ENCODE peak calls at places on chromosomes 6 and 20, in six cellular contexts. One of them, this sample, is unnamed.

GRCh38 chr20:24956001-24956761 is 7.1 kb downstream of the CST7 start:
- DNase-seq in HCT116: no peak
- DNase-seq in lower lobe of right lung: peak
- DNase-seq in endothelial cell: no peak
- DNase-seq in dorsolateral prefrontal cortex: no peak
- DNase-seq in progenitor cell of endocrine pancreas: no peak
- DNase-seq in this sample: no peak

GRCh38 chr6:132362318-132363185 is 38.7 kb downstream of the MOXD1 start:
- DNase-seq in HCT116: no peak
- DNase-seq in lower lobe of right lung: no peak
- DNase-seq in endothelial cell: no peak
- DNase-seq in dorsolateral prefrontal cortex: no peak
- DNase-seq in progenitor cell of endocrine pancreas: no peak
- DNase-seq in this sample: no peak

GRCh38 chr6:39225543-39225942 is 3.7 kb downstream of the KCNK5 start:
- DNase-seq in HCT116: no peak
- DNase-seq in lower lobe of right lung: no peak
- DNase-seq in endothelial cell: no peak
- DNase-seq in dorsolateral prefrontal cortex: no peak
- DNase-seq in progenitor cell of endocrine pancreas: no peak
- DNase-seq in this sample: no peak

GRCh38 chr6:11778648-11779307 is at the start of gene ADTRP:
- DNase-seq in HCT116: no peak
- DNase-seq in lower lobe of right lung: peak
- DNase-seq in endothelial cell: no peak
- DNase-seq in dorsolateral prefrontal cortex: no peak
- DNase-seq in progenitor cell of endocrine pancreas: no peak
- DNase-seq in this sample: no peak

GRCh38 chr6:80249897-80250296 is 143.4 kb downstream of the BCKDHB start:
- DNase-seq in HCT116: no peak
- DNase-seq in lower lobe of right lung: no peak
- DNase-seq in endothelial cell: no peak
- DNase-seq in dorsolateral prefrontal cortex: no peak
- DNase-seq in progenitor cell of endocrine pancreas: no peak
- DNase-seq in this sample: no peak

GRCh38 chr20:47982574-47983360 is 197.5 kb upstream of the SULF2 start:
- DNase-seq in HCT116: no peak
- DNase-seq in lower lobe of right lung: no peak
- DNase-seq in endothelial cell: no peak
- DNase-seq in dorsolateral prefrontal cortex: no peak
- DNase-seq in progenitor cell of endocrine pancreas: no peak
- DNase-seq in this sample: no peak

GRCh38 chr6:13676551-13677156 is 35.0 kb downstream of the RANBP9 start:
- DNase-seq in HCT116: no peak
- DNase-seq in lower lobe of right lung: no peak
- DNase-seq in endothelial cell: no peak
- DNase-seq in dorsolateral prefrontal cortex: no peak
- DNase-seq in progenitor cell of endocrine pancreas: no peak
- DNase-seq in this sample: no peak

GRCh38 chr6:50850223-50850751 is 31.6 kb downstream of the TFAP2B start:
- DNase-seq in HCT116: no peak
- DNase-seq in lower lobe of right lung: no peak
- DNase-seq in endothelial cell: peak
- DNase-seq in dorsolateral prefrontal cortex: no peak
- DNase-seq in progenitor cell of endocrine pancreas: no peak
- DNase-seq in this sample: no peak

GRCh38 chr6:31529329-31530150 is 778 bp downstream of the MCCD1 start:
- DNase-seq in HCT116: no peak
- DNase-seq in lower lobe of right lung: no peak
- DNase-seq in endothelial cell: no peak
- DNase-seq in dorsolateral prefrontal cortex: no peak
- DNase-seq in progenitor cell of endocrine pancreas: no peak
- DNase-seq in this sample: no peak

GRCh38 chr6:46926481-46926880 is 4.7 kb upstream of the ADGRF5 start:
- DNase-seq in HCT116: no peak
- DNase-seq in lower lobe of right lung: no peak
- DNase-seq in endothelial cell: no peak
- DNase-seq in dorsolateral prefrontal cortex: no peak
- DNase-seq in progenitor cell of endocrine pancreas: no peak
- DNase-seq in this sample: no peak

GRCh38 chr6:14068133-14068532 is 49.4 kb upstream of the CD83 start:
- DNase-seq in HCT116: no peak
- DNase-seq in lower lobe of right lung: no peak
- DNase-seq in endothelial cell: no peak
- DNase-seq in dorsolateral prefrontal cortex: no peak
- DNase-seq in progenitor cell of endocrine pancreas: no peak
- DNase-seq in this sample: no peak

GRCh38 chr6:107153061-107153460 is 37.7 kb upstream of the BEND3 start:
- DNase-seq in HCT116: no peak
- DNase-seq in lower lobe of right lung: no peak
- DNase-seq in endothelial cell: no peak
- DNase-seq in dorsolateral prefrontal cortex: no peak
- DNase-seq in progenitor cell of endocrine pancreas: no peak
- DNase-seq in this sample: no peak

GRCh38 chr6:154996841-154997311 is 1.8 kb downstream of the TIAM2 start:
- DNase-seq in HCT116: no peak
- DNase-seq in lower lobe of right lung: no peak
- DNase-seq in endothelial cell: no peak
- DNase-seq in dorsolateral prefrontal cortex: no peak
- DNase-seq in progenitor cell of endocrine pancreas: no peak
- DNase-seq in this sample: no peak

GRCh38 chr20:25011261-25011660 is 18.7 kb upstream of the APMAP start:
- DNase-seq in HCT116: no peak
- DNase-seq in lower lobe of right lung: no peak
- DNase-seq in endothelial cell: no peak
- DNase-seq in dorsolateral prefrontal cortex: peak
- DNase-seq in progenitor cell of endocrine pancreas: no peak
- DNase-seq in this sample: no peak

GRCh38 chr20:18190466-18191233 is 53.0 kb downstream of the KAT14 start:
- DNase-seq in HCT116: no peak
- DNase-seq in lower lobe of right lung: no peak
- DNase-seq in endothelial cell: no peak
- DNase-seq in dorsolateral prefrontal cortex: no peak
- DNase-seq in progenitor cell of endocrine pancreas: no peak
- DNase-seq in this sample: no peak

GRCh38 chr20:39829255-39829654 is 859.8 kb downstream of the MAFB start:
- DNase-seq in HCT116: no peak
- DNase-seq in lower lobe of right lung: no peak
- DNase-seq in endothelial cell: peak
- DNase-seq in dorsolateral prefrontal cortex: no peak
- DNase-seq in progenitor cell of endocrine pancreas: no peak
- DNase-seq in this sample: no peak

GRCh38 chr6:5728726-5729434 is 277.8 kb downstream of the NRN1 start:
- DNase-seq in HCT116: no peak
- DNase-seq in lower lobe of right lung: no peak
- DNase-seq in endothelial cell: no peak
- DNase-seq in dorsolateral prefrontal cortex: no peak
- DNase-seq in progenitor cell of endocrine pancreas: no peak
- DNase-seq in this sample: no peak

GRCh38 chr6:99933129-99933528 is 60.9 kb downstream of the MCHR2 start:
- DNase-seq in HCT116: no peak
- DNase-seq in lower lobe of right lung: no peak
- DNase-seq in endothelial cell: no peak
- DNase-seq in dorsolateral prefrontal cortex: no peak
- DNase-seq in progenitor cell of endocrine pancreas: no peak
- DNase-seq in this sample: no peak

DNA sequence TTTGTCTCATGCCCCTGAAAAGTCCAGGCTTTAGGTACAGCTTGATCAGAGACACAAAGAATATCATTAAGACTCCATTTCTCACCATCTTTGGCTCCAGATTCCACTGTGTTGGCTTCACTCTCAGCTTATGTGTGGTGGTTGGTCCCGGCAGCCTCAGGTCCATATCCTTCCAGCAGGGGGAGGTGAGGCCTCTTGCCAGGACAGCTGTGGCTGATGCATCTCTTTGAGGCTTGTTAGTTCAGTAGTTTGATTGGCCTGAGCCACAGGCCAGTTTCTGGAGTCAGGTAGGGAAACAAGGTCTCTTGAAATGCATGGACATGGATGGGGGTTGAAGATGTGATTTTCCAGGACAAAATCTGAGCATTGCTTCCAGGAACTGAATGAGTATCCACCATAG is 62.4 kb downstream of the JAG1 start:
- DNase-seq in HCT116: no peak
- DNase-seq in lower lobe of right lung: no peak
- DNase-seq in endothelial cell: peak
- DNase-seq in dorsolateral prefrontal cortex: no peak
- DNase-seq in progenitor cell of endocrine pancreas: no peak
- DNase-seq in this sample: no peak
- TF ChIP-seq CTCF in HCT116: peak
- TF ChIP-seq CTCF in lower lobe of right lung: peak
- TF ChIP-seq CTCF in endothelial cell: peak
- TF ChIP-seq CTCF in dorsolateral prefrontal cortex: peak
- TF ChIP-seq CTCF in progenitor cell of endocrine pancreas: peak
- TF ChIP-seq CTCF in this sample: peak

DNA sequence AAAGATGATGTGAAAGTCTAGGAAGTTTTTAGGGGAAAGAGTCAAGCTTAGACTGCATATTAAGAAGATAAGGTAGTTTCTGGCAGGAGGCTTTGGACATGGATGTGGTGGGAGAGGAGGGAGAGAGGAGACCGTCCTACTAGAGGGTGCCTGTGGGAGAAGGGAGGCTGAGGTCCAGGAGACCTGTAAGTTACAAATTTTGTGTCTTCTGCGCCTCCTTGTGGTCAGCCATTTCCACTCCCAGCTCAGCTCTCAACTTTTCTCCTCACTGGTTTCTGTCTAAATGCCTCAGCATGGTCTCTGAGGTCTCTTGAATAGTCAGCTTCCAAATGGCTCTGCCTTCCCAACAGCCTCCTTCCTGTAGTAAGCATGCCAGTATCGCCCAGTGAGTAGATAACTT is 193.4 kb downstream of the UNC5CL start:
- DNase-seq in HCT116: peak
- DNase-seq in lower lobe of right lung: no peak
- DNase-seq in endothelial cell: peak
- DNase-seq in dorsolateral prefrontal cortex: peak
- DNase-seq in progenitor cell of endocrine pancreas: peak
- DNase-seq in this sample: peak
- TF ChIP-seq CTCF in HCT116: peak
- TF ChIP-seq CTCF in lower lobe of right lung: peak
- TF ChIP-seq CTCF in endothelial cell: peak
- TF ChIP-seq CTCF in dorsolateral prefrontal cortex: peak
- TF ChIP-seq CTCF in progenitor cell of endocrine pancreas: peak
- TF ChIP-seq CTCF in this sample: peak

DNA sequence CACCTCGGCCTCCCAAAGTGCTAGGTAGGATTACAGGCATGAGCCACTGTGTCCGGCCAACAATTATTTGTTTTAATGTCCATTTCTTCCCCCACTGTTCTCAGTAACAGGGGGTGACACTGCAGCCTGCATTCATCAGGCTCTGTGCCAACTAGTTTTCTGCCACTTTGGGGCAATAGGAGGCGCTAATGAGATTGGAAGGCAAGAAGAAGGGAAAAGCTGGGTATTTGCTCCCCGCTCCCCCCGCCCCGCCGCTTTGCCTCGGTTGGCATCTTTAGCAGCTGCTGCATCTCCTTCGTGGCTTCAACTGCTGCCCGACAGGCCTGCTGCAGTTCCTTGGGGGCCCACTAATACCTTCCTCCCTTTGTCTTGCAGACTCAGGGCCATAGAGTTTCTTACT is 35.0 kb upstream of the MDGA1 start:
- DNase-seq in HCT116: no peak
- DNase-seq in lower lobe of right lung: no peak
- DNase-seq in endothelial cell: no peak
- DNase-seq in dorsolateral prefrontal cortex: no peak
- DNase-seq in progenitor cell of endocrine pancreas: no peak
- DNase-seq in this sample: no peak
- TF ChIP-seq CTCF in HCT116: no peak
- TF ChIP-seq CTCF in lower lobe of right lung: no peak
- TF ChIP-seq CTCF in endothelial cell: no peak
- TF ChIP-seq CTCF in dorsolateral prefrontal cortex: no peak
- TF ChIP-seq CTCF in progenitor cell of endocrine pancreas: no peak
- TF ChIP-seq CTCF in this sample: no peak

DNA sequence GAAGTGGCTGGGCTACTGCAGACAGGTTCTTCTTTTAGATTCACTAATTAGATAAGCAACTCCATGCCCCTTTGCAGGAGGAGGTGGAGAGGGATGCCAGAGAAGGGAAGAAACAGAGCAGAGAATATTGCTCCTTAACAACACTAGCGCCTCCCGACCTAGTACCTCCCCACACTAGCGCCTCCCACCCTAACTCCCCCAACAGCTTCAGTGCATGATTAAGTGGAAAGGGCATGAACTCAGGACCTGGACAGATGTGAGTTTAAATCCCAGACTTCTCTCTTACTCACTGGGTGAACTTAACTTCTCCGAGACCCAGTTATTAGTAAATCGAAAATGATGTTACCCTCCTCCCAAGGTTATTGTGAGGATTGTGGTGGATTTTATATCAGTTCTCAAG is 25.7 kb downstream of the STX11 start:
- DNase-seq in HCT116: no peak
- DNase-seq in lower lobe of right lung: no peak
- DNase-seq in endothelial cell: no peak
- DNase-seq in dorsolateral prefrontal cortex: no peak
- DNase-seq in progenitor cell of endocrine pancreas: no peak
- DNase-seq in this sample: no peak
- TF ChIP-seq CTCF in HCT116: no peak
- TF ChIP-seq CTCF in lower lobe of right lung: no peak
- TF ChIP-seq CTCF in endothelial cell: no peak
- TF ChIP-seq CTCF in dorsolateral prefrontal cortex: no peak
- TF ChIP-seq CTCF in progenitor cell of endocrine pancreas: no peak
- TF ChIP-seq CTCF in this sample: no peak

DNA sequence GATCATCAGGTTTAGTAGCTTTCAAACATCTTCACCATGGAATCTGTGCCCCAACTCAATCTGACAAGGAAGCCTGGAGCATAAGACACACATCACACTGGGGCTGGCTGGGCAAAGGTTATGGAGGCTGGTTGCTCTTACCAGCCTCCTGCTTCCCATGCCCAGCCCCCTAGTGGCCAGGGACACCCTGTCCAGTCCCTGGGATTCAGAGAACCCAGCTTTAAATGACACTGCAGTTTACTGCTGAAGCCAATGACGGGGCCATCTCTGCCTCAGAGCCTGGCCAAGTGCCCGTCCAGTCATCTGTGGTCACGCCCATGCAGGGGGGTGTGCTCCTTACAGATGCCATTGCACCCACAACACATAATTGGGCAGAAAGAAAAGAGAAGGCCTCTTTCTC is 272.9 kb downstream of the SMOC2 start:
- DNase-seq in HCT116: peak
- DNase-seq in lower lobe of right lung: no peak
- DNase-seq in endothelial cell: peak
- DNase-seq in dorsolateral prefrontal cortex: no peak
- DNase-seq in progenitor cell of endocrine pancreas: no peak
- DNase-seq in this sample: peak
- TF ChIP-seq CTCF in HCT116: peak
- TF ChIP-seq CTCF in lower lobe of right lung: peak
- TF ChIP-seq CTCF in endothelial cell: no peak
- TF ChIP-seq CTCF in dorsolateral prefrontal cortex: no peak
- TF ChIP-seq CTCF in progenitor cell of endocrine pancreas: peak
- TF ChIP-seq CTCF in this sample: peak

DNA sequence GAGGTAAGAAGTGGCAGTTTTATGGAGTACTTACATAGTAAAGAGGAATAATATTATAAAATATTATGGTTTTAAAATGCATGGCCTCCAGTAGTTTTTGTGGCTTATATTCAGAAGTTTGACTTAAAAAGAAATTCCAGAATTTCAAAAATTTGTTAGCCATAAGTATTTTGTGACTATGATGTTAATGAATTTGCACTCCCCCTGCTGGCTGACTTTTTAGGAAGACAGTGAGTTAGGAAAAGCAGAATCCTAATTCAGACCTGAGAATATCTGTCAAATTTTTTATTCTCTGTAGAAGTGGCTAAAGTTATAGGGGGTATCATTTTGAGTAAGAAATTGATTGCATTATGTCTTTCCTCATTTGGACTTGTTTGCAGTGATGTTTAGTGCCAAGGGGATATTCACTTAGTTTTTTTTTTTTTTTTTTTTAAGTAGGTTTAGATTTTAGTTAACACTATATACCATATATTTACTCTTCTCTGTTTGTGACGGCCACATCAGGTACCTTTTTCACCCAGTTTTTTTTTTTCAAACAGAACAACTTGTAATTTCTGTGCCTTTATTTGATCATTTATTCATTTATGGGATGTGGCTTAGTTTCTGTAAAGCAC is 40.8 kb downstream of the ZFAND3 start:
- DNase-seq in HCT116: peak
- DNase-seq in lower lobe of right lung: no peak
- DNase-seq in endothelial cell: peak
- DNase-seq in dorsolateral prefrontal cortex: no peak
- DNase-seq in progenitor cell of endocrine pancreas: no peak
- DNase-seq in this sample: peak
- TF ChIP-seq CTCF in HCT116: peak
- TF ChIP-seq CTCF in lower lobe of right lung: peak
- TF ChIP-seq CTCF in endothelial cell: peak
- TF ChIP-seq CTCF in dorsolateral prefrontal cortex: peak
- TF ChIP-seq CTCF in progenitor cell of endocrine pancreas: peak
- TF ChIP-seq CTCF in this sample: peak

This sample was measured in neural crest cell.